ENCODE peak calls at places on chromosomes 11 and 22, in four cellular contexts. G is fibroblast of lung, U is HCT116, W is neural progenitor cell. E is an unnamed sample.

GRCh38 chr11:61963282-61964057 is 4.0 kb downstream of the FTH1 start:
- DNase-seq in W (no peak), U (no peak), G (no peak), E (no peak)

GRCh38 chr11:126115820-126116319 is 53.2 kb upstream of the CDON start:
- DNase-seq in U (peak), W (peak), G (peak), E (peak)

GRCh38 chr22:33697640-33698039 is 222.6 kb downstream of the LARGE1 start:
- DNase-seq in U (no peak), W (no peak), G (peak), E (no peak)

GRCh38 chr11:34178422-34178821 is 73.0 kb downstream of the NAT10 start:
- DNase-seq in W (no peak), U (no peak), G (no peak), E (no peak)

GRCh38 chr11:6733326-6734030 is 38.3 kb downstream of the OR2AG2 start:
- DNase-seq in U (no peak), W (no peak), G (no peak), E (no peak)

GRCh38 chr11:22792497-22792896 is 37.1 kb downstream of the SVIP start:
- DNase-seq in U (peak), W (no peak), G (peak), E (peak)

GRCh38 chr22:30250713-30251267 is 4.2 kb upstream of the LIF start:
- DNase-seq in U (no peak), W (no peak), G (peak), E (peak)

GRCh38 chr11:68976095-68976494 is 4.7 kb downstream of the MRGPRD start:
- DNase-seq in W (no peak), U (no peak), G (no peak), E (no peak)

GRCh38 chr11:2660357-2660939 is 39.3 kb downstream of the KCNQ1OT1 start:
- DNase-seq in U (no peak), W (no peak), G (no peak), E (no peak)

GRCh38 chr11:12465332-12465731 is 88.0 kb downstream of the PARVA start:
- DNase-seq in W (no peak), U (no peak), G (no peak), E (no peak)

GRCh38 chr11:126147268-126148111 is 64.0 kb downstream of the RPUSD4 start:
- DNase-seq in W (peak), U (no peak), G (no peak), E (no peak)

GRCh38 chr22:44807915-44808690 is 55.7 kb downstream of the ARHGAP8 start:
- DNase-seq in U (no peak), W (peak), G (peak), E (no peak)

GRCh38 chr11:116807601-116808261 is 15.4 kb downstream of the APOA4 start:
- DNase-seq in G (no peak), U (no peak), W (no peak), E (no peak)

GRCh38 chr22:50184004-50184461 is 1.7 kb upstream of the TRABD start:
- DNase-seq in U (no peak), G (peak), W (peak), E (peak)

GRCh38 chr11:36510567-36511020 is 522 bp upstream of the TRAF6 start:
- DNase-seq in W (no peak), G (peak), U (no peak), E (peak)

GRCh38 chr11:125337836-125338235 is 158.2 kb downstream of the FEZ1 start:
- DNase-seq in G (peak), U (no peak), W (no peak), E (no peak)

GRCh38 chr11:128157423-128158298 is 429.7 kb downstream of the ETS1 start:
- DNase-seq in U (peak), G (peak), W (peak), E (peak)

GRCh38 chr11:61817471-61818202 is 834 bp upstream of the FADS1 start:
- DNase-seq in G (no peak), W (no peak), U (no peak), E (no peak)

GRCh38 chr11:84522331-84522730 is 1104.8 kb downstream of the DLG2 start:
- DNase-seq in W (no peak), G (peak), U (no peak), E (no peak)

GRCh38 chr11:93737904-93738612 is 3.2 kb downstream of the TAF1D start:
- DNase-seq in G (peak), W (no peak), U (no peak), E (no peak)

GRCh38 chr22:44746836-44747519 is 5.4 kb upstream of the ARHGAP8 start:
- DNase-seq in G (no peak), W (no peak), U (no peak), E (peak)

GRCh38 chr22:28950567-28951411 is 67.4 kb downstream of the ZNRF3 start:
- DNase-seq in G (no peak), U (no peak), W (no peak), E (no peak)

GRCh38 chr22:47006433-47006832 is 244.0 kb downstream of the TBC1D22A start:
- DNase-seq in W (peak), U (no peak), G (no peak), E (no peak)

GRCh38 chr11:96207459-96208449 is 135.2 kb downstream of the MAML2 start:
- DNase-seq in G (no peak), W (no peak), U (no peak), E (peak)

GRCh38 chr22:27133951-27134664 is 476.7 kb downstream of the MIAT start:
- DNase-seq in G (peak), U (no peak), W (no peak), E (peak)

GRCh38 chr22:48340727-48341709 is 1486.7 kb downstream of the BRD1 start:
- DNase-seq in W (no peak), G (no peak), U (no peak), E (no peak)

GRCh38 chr11:80155412-80156017 is 714.7 kb upstream of the TENM4 start:
- DNase-seq in W (peak), G (no peak), U (no peak), E (peak)

GRCh38 chr22:41831828-41832552 is 915 bp upstream of the SREBF2 start:
- DNase-seq in U (no peak), G (no peak), W (no peak), E (no peak)

GRCh38 chr11:109971184-109971523 is 122.0 kb upstream of the ZC3H12C start:
- DNase-seq in U (no peak), G (peak), W (peak), E (no peak)

GRCh38 chr11:58508005-58508404 is at the start of gene OR5B21:
- DNase-seq in U (no peak), G (no peak), W (no peak), E (no peak)

GRCh38 chr22:26259510-26259909 is 90.2 kb downstream of the SEZ6L start:
- DNase-seq in W (peak), U (peak), G (peak), E (peak)

GRCh38 chr11:21465920-21466319 is 727.0 kb upstream of the ANO5 start:
- DNase-seq in U (no peak), G (no peak), W (no peak), E (no peak)
- H3K27ac ChIP-seq in U (no peak), G (no peak), W (no peak), E (no peak)

GRCh38 chr11:64989416-64989815 is 7.4 kb downstream of the BATF2 start:
- DNase-seq in W (no peak), U (no peak), G (no peak), E (no peak)
- H3K4me2 ChIP-seq in W (no peak), U (no peak), G (no peak), E (no peak)

DNA sequence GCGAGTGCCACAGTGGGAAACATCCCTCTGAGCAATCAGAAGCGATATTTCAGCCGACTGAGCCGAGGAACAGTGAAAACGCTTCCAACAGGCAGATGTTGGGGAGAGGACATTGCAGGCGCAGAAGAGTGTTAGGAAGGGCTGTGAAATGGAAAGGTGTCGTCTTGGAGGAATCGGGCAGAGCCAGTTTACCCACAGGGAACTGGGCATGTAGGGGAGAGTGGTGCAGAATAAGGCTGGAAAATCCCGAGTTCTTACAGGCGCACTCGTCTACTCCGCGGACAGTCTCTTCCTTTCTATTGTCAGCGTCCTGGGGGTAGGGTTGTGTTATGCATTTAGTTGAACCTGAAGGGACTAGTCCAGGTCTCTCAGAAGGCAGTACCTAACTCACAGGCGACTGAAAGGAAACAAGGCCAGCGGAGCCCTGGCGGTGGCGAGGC is 1.1 kb upstream of the APLP2 start:
- DNase-seq in G (no peak), U (no peak), W (peak), E (no peak)
- TF ChIP-seq EZH2 in G (no peak), U (no peak), W (peak), E (no peak)

GRCh38 chr22:20572132-20572802 is 64.9 kb downstream of the MED15 start:
- DNase-seq in U (no peak), G (no peak), W (no peak), E (no peak)
- H3K27ac ChIP-seq in U (no peak), G (peak), W (no peak), E (no peak)

GRCh38 chr11:131888230-131888826 is 517.9 kb downstream of the NTM start:
- DNase-seq in U (no peak), W (no peak), G (peak), E (no peak)
- H3K4me2 ChIP-seq in U (no peak), W (no peak), G (peak), E (no peak)

GRCh38 chr11:17719940-17720795 is 797 bp downstream of the MYOD1 start:
- DNase-seq in G (peak), W (peak), U (no peak), E (peak)
- TF ChIP-seq EZH2 in G (peak), W (peak), U (no peak), E (peak)

GRCh38 chr11:122162095-122162494 is 46.1 kb upstream of the BLID start:
- DNase-seq in W (no peak), U (no peak), G (no peak), E (no peak)
- H3K27ac ChIP-seq in W (no peak), U (peak), G (peak), E (no peak)

GRCh38 chr22:17431179-17431578 is 61.9 kb downstream of the CECR2 start:
- DNase-seq in G (no peak), U (no peak), W (no peak), E (no peak)
- H3K4me2 ChIP-seq in G (no peak), U (no peak), W (no peak), E (no peak)

GRCh38 chr11:628056-628455 is 1.1 kb upstream of the SCT start:
- DNase-seq in W (no peak), G (no peak), U (no peak), E (no peak)

GRCh38 chr11:625636-626319 is 1.0 kb upstream of the CDHR5 start:
- DNase-seq in W (no peak), U (no peak), G (no peak), E (peak)

GRCh38 chr11:624705-625635 is at the start of gene CDHR5:
- DNase-seq in W (no peak), G (no peak), U (no peak), E (peak)

GRCh38 chr11:627273-627585 is 248 bp upstream of the SCT start:
- DNase-seq in U (no peak), G (no peak), W (no peak), E (no peak)

GRCh38 chr11:626475-627272 is at the start of gene SCT:
- DNase-seq in G (no peak), U (no peak), W (peak), E (peak)
- TF ChIP-seq EZH2 in G (no peak), U (no peak), W (peak), E (peak)

GRCh38 chr11:7893792-7894191 is 37.3 kb downstream of the OR10A6 start:
- DNase-seq in U (no peak), W (no peak), G (no peak), E (peak)
- H3K27ac ChIP-seq in U (no peak), W (no peak), G (no peak), E (peak)

E was measured in hepatocyte.